ENCODE peak calls at places on chromosomes 1 and 21, in eight cellular contexts. S, C, B, I, P, N, F and O are unnamed samples.

GRCh38 chr1:48007044-48007443 is 9.9 kb upstream of the TRABD2B start:
- DNase-seq in S (no peak), C (no peak), B (peak), I (no peak), P (no peak), N (no peak), F (no peak), O (no peak)

GRCh38 chr1:31837441-31838158 is 21.8 kb upstream of the SPOCD1 start:
- DNase-seq in S (no peak), C (no peak), B (no peak), I (no peak), P (no peak), N (no peak), F (no peak), O (no peak)

GRCh38 chr1:43978551-43979260 is at the start of gene B4GALT2:
- DNase-seq in S (peak), C (no peak), B (peak), I (peak), P (no peak), N (peak), F (no peak), O (no peak)

GRCh38 chr1:16138772-16139221 is 17.1 kb downstream of the EPHA2 start:
- DNase-seq in S (no peak), C (peak), B (peak), I (no peak), P (no peak), N (no peak), F (no peak), O (no peak)

GRCh38 chr1:116852910-116853309 is 56.8 kb upstream of the PTGFRN start:
- DNase-seq in S (no peak), C (peak), B (peak), I (no peak), P (no peak), N (no peak), F (peak), O (no peak)

GRCh38 chr1:200206761-200207160 is 179.3 kb downstream of the NR5A2 start:
- DNase-seq in S (no peak), C (no peak), B (peak), I (no peak), P (no peak), N (no peak), F (no peak), O (no peak)

GRCh38 chr1:17665950-17666720 is 89.0 kb upstream of the ACTL8 start:
- DNase-seq in S (no peak), C (peak), B (no peak), I (peak), P (no peak), N (no peak), F (no peak), O (no peak)

GRCh38 chr21:44858791-44859190 is 14.7 kb downstream of the PTTG1IP start:
- DNase-seq in S (no peak), C (no peak), B (no peak), I (no peak), P (no peak), N (no peak), F (no peak), O (no peak)

GRCh38 chr1:160844447-160845232 is 18.0 kb downstream of the CD244 start:
- DNase-seq in S (no peak), C (no peak), B (peak), I (no peak), P (no peak), N (no peak), F (no peak), O (no peak)

GRCh38 chr1:24203404-24203803 is 16.3 kb upstream of the IFNLR1 start:
- DNase-seq in S (peak), C (no peak), B (no peak), I (no peak), P (no peak), N (peak), F (no peak), O (no peak)

GRCh38 chr1:2783435-2784397 is 17.8 kb downstream of the TTC34 start:
- DNase-seq in S (no peak), C (no peak), B (no peak), I (no peak), P (no peak), N (no peak), F (no peak), O (no peak)

GRCh38 chr21:32389337-32390015 is 3.3 kb downstream of the URB1 start:
- DNase-seq in S (no peak), C (peak), B (no peak), I (no peak), P (no peak), N (no peak), F (no peak), O (no peak)

GRCh38 chr1:11862890-11863289 is 4.1 kb upstream of the NPPB start:
- DNase-seq in S (no peak), C (no peak), B (peak), I (no peak), P (no peak), N (no peak), F (no peak), O (no peak)

GRCh38 chr1:227894831-227895451 is 52.8 kb downstream of the WNT9A start:
- DNase-seq in S (no peak), C (no peak), B (no peak), I (no peak), P (no peak), N (no peak), F (no peak), O (no peak)